ENCODE peak calls at places on chromosomes 1 and 21, in four cellular contexts. One of them, this sample, is unnamed.
A peak's percentile ranks its signal among the peaks of the same experiment; 100 is the strongest.

GRCh38 chr1:15090373-15090772 is 63.2 kb upstream of the TMEM51 start:
- DNase-seq in endothelial cell of umbilical vein: peak; percentile 57
- DNase-seq in HCT116: peak; percentile 31
- DNase-seq in MM.1S: peak; percentile 82
- DNase-seq in this sample: no peak

GRCh38 chr1:80448081-80448480 is 1352.7 kb upstream of the ADGRL2 start:
- DNase-seq in HCT116: no peak
- DNase-seq in MM.1S: no peak
- DNase-seq in endothelial cell of umbilical vein: no peak
- DNase-seq in this sample: no peak

GRCh38 chr1:161139765-161140164 is 7.3 kb upstream of the DEDD start:
- DNase-seq in MM.1S: peak; percentile 66
- DNase-seq in endothelial cell of umbilical vein: peak; percentile 75
- DNase-seq in HCT116: no peak
- DNase-seq in this sample: peak; percentile 49

GRCh38 chr1:200364121-200364759 is 45.6 kb downstream of the ZNF281 start:
- DNase-seq in endothelial cell of umbilical vein: peak; percentile 32
- DNase-seq in MM.1S: no peak
- DNase-seq in HCT116: no peak
- DNase-seq in this sample: no peak

GRCh38 chr1:68162761-68163160 is 69.6 kb downstream of the WLS start:
- DNase-seq in HCT116: no peak
- DNase-seq in endothelial cell of umbilical vein: no peak
- DNase-seq in MM.1S: no peak
- DNase-seq in this sample: no peak

GRCh38 chr1:23751050-23751814 is 8.0 kb downstream of the ELOA start:
- DNase-seq in HCT116: peak; percentile 21
- DNase-seq in endothelial cell of umbilical vein: peak; percentile 46
- DNase-seq in MM.1S: peak; percentile 51
- DNase-seq in this sample: peak; percentile 52

GRCh38 chr1:111219466-111220286 is 7.8 kb upstream of the CHI3L2 start:
- DNase-seq in MM.1S: peak; percentile 44
- DNase-seq in endothelial cell of umbilical vein: no peak
- DNase-seq in HCT116: no peak
- DNase-seq in this sample: peak; percentile 53

GRCh38 chr1:11951901-11952300 is 17.4 kb downstream of the PLOD1 start:
- DNase-seq in endothelial cell of umbilical vein: no peak
- DNase-seq in MM.1S: no peak
- DNase-seq in HCT116: no peak
- DNase-seq in this sample: no peak

GRCh38 chr1:36389960-36390359 is 4.2 kb upstream of the STK40 start:
- DNase-seq in endothelial cell of umbilical vein: no peak
- DNase-seq in HCT116: no peak
- DNase-seq in MM.1S: no peak
- DNase-seq in this sample: no peak

GRCh38 chr1:173639102-173639501 is 4.0 kb downstream of the TEX50 start:
- DNase-seq in MM.1S: no peak
- DNase-seq in HCT116: no peak
- DNase-seq in endothelial cell of umbilical vein: no peak
- DNase-seq in this sample: no peak

GRCh38 chr1:91070274-91070673 is 48.4 kb upstream of the ZNF644 start:
- DNase-seq in endothelial cell of umbilical vein: no peak
- DNase-seq in HCT116: no peak
- DNase-seq in MM.1S: no peak
- DNase-seq in this sample: no peak

GRCh38 chr1:21324368-21325137 is 34.3 kb upstream of the ECE1 start:
- DNase-seq in endothelial cell of umbilical vein: peak; percentile 93
- DNase-seq in HCT116: peak; percentile 94
- DNase-seq in MM.1S: no peak
- DNase-seq in this sample: peak; percentile 51

GRCh38 chr1:244352156-244352830 is 99.4 kb downstream of the ADSS2 start:
- DNase-seq in MM.1S: no peak
- DNase-seq in HCT116: no peak
- DNase-seq in endothelial cell of umbilical vein: no peak
- DNase-seq in this sample: no peak

GRCh38 chr1:183159960-183160359 is 26.1 kb upstream of the LAMC2 start:
- DNase-seq in HCT116: peak; percentile 95
- DNase-seq in endothelial cell of umbilical vein: no peak
- DNase-seq in MM.1S: no peak
- DNase-seq in this sample: no peak

GRCh38 chr1:63261736-63262142 is 60.6 kb upstream of the FOXD3 start:
- DNase-seq in HCT116: no peak
- DNase-seq in endothelial cell of umbilical vein: no peak
- DNase-seq in MM.1S: no peak
- DNase-seq in this sample: no peak

GRCh38 chr1:1204998-1205768 is 1.2 kb downstream of the TNFRSF18 start:
- DNase-seq in endothelial cell of umbilical vein: no peak
- DNase-seq in MM.1S: no peak
- DNase-seq in HCT116: no peak
- DNase-seq in this sample: no peak
- H3K9ac ChIP-seq in endothelial cell of umbilical vein: no peak overlapping the region
- H3K9ac ChIP-seq in MM.1S: no peak overlapping the region
- H3K9ac ChIP-seq in HCT116: peak overlapping the region; percentile 83
- H3K9ac ChIP-seq in this sample: no peak overlapping the region

GRCh38 chr1:43858324-43858723 is 75.3 kb upstream of the ARTN start:
- DNase-seq in HCT116: no peak
- DNase-seq in endothelial cell of umbilical vein: no peak
- DNase-seq in MM.1S: peak; percentile 34
- DNase-seq in this sample: no peak
- H3K9ac ChIP-seq in HCT116: no peak overlapping the region
- H3K9ac ChIP-seq in endothelial cell of umbilical vein: no peak overlapping the region
- H3K9ac ChIP-seq in MM.1S: no peak overlapping the region
- H3K9ac ChIP-seq in this sample: no peak overlapping the region

DNA sequence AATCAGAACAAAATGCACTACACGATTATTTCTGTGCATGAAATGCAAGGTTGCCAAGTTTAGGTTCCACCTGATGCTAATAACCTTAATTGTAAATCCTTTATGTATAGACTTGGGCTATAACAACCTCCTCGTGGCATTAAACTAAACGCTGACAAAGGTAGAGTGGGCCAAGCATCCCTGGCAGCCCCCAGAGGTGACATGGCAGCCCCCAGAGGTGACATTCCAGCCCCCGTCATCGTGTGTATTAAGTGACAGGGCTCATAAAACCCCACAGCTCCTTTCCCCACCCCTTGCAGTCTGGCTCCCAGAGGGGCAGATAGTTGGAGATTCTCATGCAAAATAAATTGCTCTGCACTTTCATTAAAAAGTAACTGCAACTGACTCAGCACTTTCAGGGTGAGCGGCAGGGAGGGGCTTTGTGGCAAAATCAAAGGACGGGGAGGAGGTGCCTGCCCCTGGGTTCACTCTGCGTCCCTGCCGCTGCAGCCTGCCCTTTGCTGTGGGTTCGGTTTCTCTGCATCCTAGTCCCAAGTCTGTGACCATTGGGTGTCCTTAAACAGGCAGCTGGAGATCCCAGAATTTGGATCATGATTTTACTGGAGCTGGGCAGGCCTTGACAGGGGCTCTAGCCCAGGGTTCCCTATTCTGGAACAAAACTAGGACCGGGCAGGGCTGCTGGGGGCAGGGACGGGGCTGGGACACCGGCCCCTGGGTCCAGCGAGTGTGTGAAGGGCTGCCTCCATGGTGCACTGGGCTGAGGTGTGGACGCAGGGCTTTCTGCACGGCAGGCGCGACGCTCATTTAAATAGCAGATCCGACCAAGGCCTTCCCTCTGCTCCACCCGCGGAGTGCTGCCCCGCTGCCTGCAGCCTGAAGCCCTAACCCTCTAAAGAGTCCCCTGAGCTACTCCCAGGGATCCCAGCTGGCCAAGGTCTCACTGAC is 234.9 kb upstream of the VAMP3 start:
- DNase-seq in HCT116: no peak
- DNase-seq in endothelial cell of umbilical vein: no peak
- DNase-seq in MM.1S: no peak
- DNase-seq in this sample: peak; percentile 26
- H3K9ac ChIP-seq in HCT116: no peak overlapping the region
- H3K9ac ChIP-seq in endothelial cell of umbilical vein: no peak overlapping the region
- H3K9ac ChIP-seq in MM.1S: no peak overlapping the region
- H3K9ac ChIP-seq in this sample: no peak overlapping the region

GRCh38 chr21:41777934-41778815 is 11.3 kb upstream of the RIPK4 start:
- DNase-seq in MM.1S: no peak
- DNase-seq in HCT116: peak; percentile 84
- DNase-seq in endothelial cell of umbilical vein: peak; percentile 58
- DNase-seq in this sample: peak; percentile 61
- H3K9ac ChIP-seq in MM.1S: no peak overlapping the region
- H3K9ac ChIP-seq in HCT116: peak overlapping the region; percentile 39
- H3K9ac ChIP-seq in endothelial cell of umbilical vein: no peak overlapping the region
- H3K9ac ChIP-seq in this sample: peak overlapping the region; percentile 31

GRCh38 chr1:46804027-46804889 is 5.4 kb downstream of the CYP4B1 start:
- DNase-seq in MM.1S: peak; percentile 39
- DNase-seq in endothelial cell of umbilical vein: no peak
- DNase-seq in HCT116: no peak
- DNase-seq in this sample: no peak
- H3K9ac ChIP-seq in MM.1S: no peak overlapping the region
- H3K9ac ChIP-seq in endothelial cell of umbilical vein: no peak overlapping the region
- H3K9ac ChIP-seq in HCT116: no peak overlapping the region
- H3K9ac ChIP-seq in this sample: no peak overlapping the region

GRCh38 chr1:39490596-39491145 is 765 bp upstream of the BMP8A start:
- DNase-seq in endothelial cell of umbilical vein: no peak
- DNase-seq in MM.1S: peak; percentile 73
- DNase-seq in HCT116: no peak
- DNase-seq in this sample: no peak

GRCh38 chr1:39489567-39490239 is 1.7 kb upstream of the BMP8A start:
- DNase-seq in HCT116: no peak
- DNase-seq in MM.1S: no peak
- DNase-seq in endothelial cell of umbilical vein: no peak
- DNase-seq in this sample: no peak

GRCh38 chr1:39488012-39488545 is 3.4 kb upstream of the BMP8A start:
- DNase-seq in HCT116: no peak
- DNase-seq in endothelial cell of umbilical vein: no peak
- DNase-seq in MM.1S: no peak
- DNase-seq in this sample: no peak

GRCh38 chr1:39488801-39489566 is 2.5 kb upstream of the BMP8A start:
- DNase-seq in MM.1S: no peak
- DNase-seq in HCT116: no peak
- DNase-seq in endothelial cell of umbilical vein: no peak
- DNase-seq in this sample: no peak

DNA sequence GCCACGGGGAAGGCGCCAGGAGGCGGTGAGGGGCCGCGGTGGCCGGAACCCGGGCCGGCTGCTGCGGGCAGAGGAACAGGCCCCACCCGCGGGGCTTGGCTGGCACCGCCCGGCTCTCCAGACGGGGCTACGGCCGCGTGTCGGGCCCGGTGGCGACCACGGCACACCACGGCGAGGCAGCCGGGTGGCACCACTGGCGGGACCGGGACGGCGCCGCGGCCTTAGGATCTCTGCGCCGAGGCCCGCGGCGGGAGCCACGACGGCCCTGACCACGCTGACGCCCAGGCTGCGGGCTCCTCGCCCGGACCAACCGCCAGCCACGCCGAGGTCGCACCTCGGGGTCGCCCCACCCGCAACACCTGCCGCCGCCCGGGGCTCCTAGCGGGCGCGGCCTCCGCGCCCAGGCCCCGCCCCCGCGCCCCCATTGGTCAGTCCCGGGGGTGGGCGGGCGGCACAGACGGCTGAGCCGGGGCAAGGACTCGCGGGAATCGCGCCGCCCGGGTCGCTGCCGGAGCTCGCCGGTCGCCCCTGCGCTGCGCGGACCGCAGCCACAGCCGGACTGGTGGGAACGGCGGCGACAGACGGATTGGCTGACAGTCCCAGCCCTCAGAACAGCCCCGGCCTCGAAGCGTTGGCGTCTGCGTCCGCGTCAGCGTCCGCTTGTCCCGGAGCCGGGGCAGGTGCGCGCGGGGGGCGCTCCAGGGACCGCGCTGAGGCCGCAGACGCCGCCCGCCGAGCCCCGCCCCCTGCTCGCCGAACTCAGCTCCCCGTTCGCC is at the start of gene BMP8A:
- DNase-seq in endothelial cell of umbilical vein: peak; percentile 65
- DNase-seq in HCT116: peak; percentile 36
- DNase-seq in MM.1S: peak; percentile 93
- DNase-seq in this sample: peak; percentile 58
- H3K9ac ChIP-seq in endothelial cell of umbilical vein: no peak within 1 kb of the TSS
- H3K9ac ChIP-seq in HCT116: peak within 1 kb of the TSS; percentile 39
- H3K9ac ChIP-seq in MM.1S: peak within 1 kb of the TSS; percentile 72
- H3K9ac ChIP-seq in this sample: peak within 1 kb of the TSS; percentile 15

GRCh38 chr1:116376734-116377096 is 3.7 kb downstream of the ATP1A1 start:
- DNase-seq in MM.1S: no peak
- DNase-seq in endothelial cell of umbilical vein: peak; percentile 82
- DNase-seq in HCT116: no peak
- DNase-seq in this sample: no peak

GRCh38 chr1:116375165-116375883 is 2.3 kb downstream of the ATP1A1 start:
- DNase-seq in HCT116: no peak
- DNase-seq in endothelial cell of umbilical vein: peak; percentile 51
- DNase-seq in MM.1S: no peak
- DNase-seq in this sample: no peak

GRCh38 chr1:116377564-116378529 is 4.8 kb downstream of the ATP1A1 start:
- DNase-seq in HCT116: no peak
- DNase-seq in MM.1S: no peak
- DNase-seq in endothelial cell of umbilical vein: peak; percentile 94
- DNase-seq in this sample: no peak

GRCh38 chr1:116374340-116375164 is 1.5 kb downstream of the ATP1A1 start:
- DNase-seq in HCT116: no peak
- DNase-seq in endothelial cell of umbilical vein: peak; percentile 16
- DNase-seq in MM.1S: no peak
- DNase-seq in this sample: peak; percentile 36

DNA sequence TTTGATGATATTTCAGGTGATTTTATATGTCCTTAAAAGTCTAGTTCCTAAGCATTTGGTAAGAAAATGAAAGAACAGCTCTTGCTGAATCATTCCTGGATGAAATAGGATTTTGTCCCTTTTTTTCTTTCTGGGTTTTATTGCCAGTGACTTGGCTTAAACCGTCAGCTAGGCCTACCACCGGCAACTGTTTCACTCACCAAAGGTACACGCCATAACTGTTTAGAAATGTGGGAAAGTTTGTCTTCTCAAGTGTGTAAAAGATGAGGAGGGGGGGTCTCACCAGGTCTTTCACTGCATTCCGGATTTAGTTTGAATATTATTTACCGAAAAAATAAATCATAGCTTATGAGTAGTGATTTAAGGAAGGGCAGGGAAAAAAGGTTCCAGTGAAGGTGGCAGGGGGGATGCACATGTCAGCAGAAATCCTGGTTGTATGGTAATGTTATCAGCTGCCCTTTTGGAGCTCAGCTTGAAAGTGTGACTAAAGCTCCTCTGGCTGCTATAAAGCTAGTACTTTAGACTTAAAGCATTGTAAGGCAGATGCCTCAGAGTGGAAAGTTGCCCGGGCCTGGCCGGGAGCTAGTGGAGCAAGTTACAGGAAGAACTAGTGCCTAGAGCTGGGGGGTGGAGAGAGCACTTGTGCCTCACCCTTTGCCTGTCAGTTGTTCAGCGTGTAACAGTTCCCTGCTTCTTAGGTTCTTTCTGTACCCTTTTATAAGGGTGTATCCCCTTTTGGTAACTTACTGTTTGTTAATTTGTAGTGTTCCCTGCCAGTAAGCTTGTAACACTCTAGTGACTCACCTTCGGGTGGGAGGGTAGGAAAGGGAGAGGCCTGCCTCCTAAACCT is 3.1 kb downstream of the ATP1A1 start:
- DNase-seq in HCT116: peak; percentile 68
- DNase-seq in MM.1S: no peak
- DNase-seq in endothelial cell of umbilical vein: peak; percentile 85
- DNase-seq in this sample: peak; percentile 24
- H3K9ac ChIP-seq in HCT116: peak overlapping the region; percentile 90
- H3K9ac ChIP-seq in MM.1S: no peak overlapping the region
- H3K9ac ChIP-seq in endothelial cell of umbilical vein: peak overlapping the region; percentile 95
- H3K9ac ChIP-seq in this sample: no peak overlapping the region

GRCh38 chr1:94068831-94069648 is 51.9 kb downstream of the ABCA4 start:
- DNase-seq in MM.1S: no peak
- DNase-seq in HCT116: no peak
- DNase-seq in endothelial cell of umbilical vein: peak; percentile 98
- DNase-seq in this sample: no peak
- H3K9ac ChIP-seq in MM.1S: no peak overlapping the region
- H3K9ac ChIP-seq in HCT116: peak overlapping the region; percentile 7
- H3K9ac ChIP-seq in endothelial cell of umbilical vein: peak overlapping the region; percentile 96
- H3K9ac ChIP-seq in this sample: no peak overlapping the region

GRCh38 chr21:44996096-44996495 is 56.3 kb downstream of the SLX9 start:
- DNase-seq in HCT116: no peak
- DNase-seq in endothelial cell of umbilical vein: no peak
- DNase-seq in MM.1S: no peak
- DNase-seq in this sample: no peak
- H3K9ac ChIP-seq in HCT116: no peak overlapping the region
- H3K9ac ChIP-seq in endothelial cell of umbilical vein: no peak overlapping the region
- H3K9ac ChIP-seq in MM.1S: no peak overlapping the region
- H3K9ac ChIP-seq in this sample: no peak overlapping the region